ENCODE peak calls at places on chromosomes 16 and 17, in six cellular contexts. N is lower lobe of right lung, V is dorsolateral prefrontal cortex, E is fibroblast of mammary gland, X is AG10803, R is B cell. O is an unnamed sample.

GRCh38 chr17:5770556-5771270 is 186.4 kb upstream of the NLRP1 start:
- DNase-seq in N (no peak), V (no peak), E (no peak), X (no peak), R (no peak), O (no peak)

GRCh38 chr17:50636145-50636803 is 1.6 kb downstream of the ABCC3 start:
- DNase-seq in N (no peak), V (no peak), E (no peak), X (no peak), R (no peak), O (no peak)

GRCh38 chr16:70302745-70303144 is 3.8 kb downstream of the DDX19B start:
- DNase-seq in N (no peak), V (no peak), E (peak), X (no peak), R (no peak), O (no peak)

GRCh38 chr16:59252317-59252716 is 518.2 kb upstream of the GOT2 start:
- DNase-seq in N (no peak), V (no peak), E (no peak), X (no peak), R (no peak), O (no peak)

GRCh38 chr16:75758215-75758614 is 31.9 kb upstream of the CPHXL start:
- DNase-seq in N (no peak), V (no peak), E (peak), X (peak), R (no peak), O (peak)

GRCh38 chr16:3282103-3282746 is 1.1 kb upstream of the ZNF263 start:
- DNase-seq in N (no peak), V (no peak), E (no peak), X (no peak), R (no peak), O (no peak)

GRCh38 chr17:55731586-55732250 is 9.1 kb upstream of the TMEM100 start:
- DNase-seq in N (no peak), V (no peak), E (peak), X (peak), R (no peak), O (no peak)

GRCh38 chr17:49315551-49315951 is 46.5 kb downstream of the ZNF652 start:
- DNase-seq in N (peak), V (peak), E (peak), X (peak), R (peak), O (peak)

GRCh38 chr16:339680-340079 is 12.8 kb downstream of the AXIN1 start:
- DNase-seq in N (no peak), V (no peak), E (no peak), X (no peak), R (no peak), O (no peak)

GRCh38 chr16:68296693-68297092 is 14.1 kb downstream of the SLC7A6OS start:
- DNase-seq in N (no peak), V (no peak), E (no peak), X (no peak), R (no peak), O (no peak)

GRCh38 chr17:83009414-83010322 is 69.7 kb upstream of the METRNL start:
- DNase-seq in N (no peak), V (no peak), E (no peak), X (no peak), R (no peak), O (no peak)

GRCh38 chr17:79612468-79613194 is 1.8 kb upstream of the RBFOX3 start:
- DNase-seq in N (no peak), V (peak), E (peak), X (peak), R (no peak), O (no peak)

GRCh38 chr16:24929409-24929808 is 83.6 kb downstream of the SLC5A11 start:
- DNase-seq in N (no peak), V (no peak), E (no peak), X (no peak), R (no peak), O (no peak)

GRCh38 chr16:89410794-89411309 is 79.5 kb downstream of the ANKRD11 start:
- DNase-seq in N (peak), V (no peak), E (peak), X (peak), R (no peak), O (peak)

GRCh38 chr16:85441189-85441889 is 171.8 kb upstream of the GSE1 start:
- DNase-seq in N (no peak), V (no peak), E (no peak), X (no peak), R (no peak), O (no peak)
- TF ChIP-seq CTCF in N (no peak), V (no peak), E (no peak), X (no peak), R (no peak), O (no peak)

GRCh38 chr17:61833536-61834203 is 29.7 kb downstream of the BRIP1 start:
- DNase-seq in N (no peak), V (no peak), E (peak), X (peak), R (no peak), O (peak)

GRCh38 chr17:61839300-61839786 is 24.0 kb downstream of the BRIP1 start:
- DNase-seq in N (no peak), V (no peak), E (no peak), X (no peak), R (no peak), O (no peak)

GRCh38 chr17:61836266-61837174 is 26.8 kb downstream of the BRIP1 start:
- DNase-seq in N (no peak), V (no peak), E (no peak), X (no peak), R (no peak), O (no peak)

GRCh38 chr17:61834610-61835009 is 28.7 kb downstream of the BRIP1 start:
- DNase-seq in N (no peak), V (no peak), E (no peak), X (no peak), R (no peak), O (no peak)

GRCh38 chr17:61837175-61838051 is 25.9 kb downstream of the BRIP1 start:
- DNase-seq in N (peak), V (no peak), E (peak), X (peak), R (peak), O (peak)
- TF ChIP-seq CTCF in N (peak), V (peak), E (peak), X (peak), R (peak), O (peak)

GRCh38 chr17:16286947-16287562 is 66.2 kb downstream of the CENPV start:
- DNase-seq in N (no peak), V (no peak), E (peak), X (no peak), R (peak), O (no peak)
- TF ChIP-seq CTCF in N (peak), V (no peak), E (peak), X (no peak), R (peak), O (peak)

GRCh38 chr16:17555176-17555575 is 84.4 kb upstream of the XYLT1 start:
- DNase-seq in N (no peak), V (no peak), E (peak), X (peak), R (no peak), O (peak)
- TF ChIP-seq CTCF in N (no peak), V (no peak), E (peak), X (peak), R (no peak), O (peak)